ENCODE peak calls at places on chromosomes 12 and 14, in seven cellular contexts. V is HCT116, Y is coronary artery, S is omental fat pad, W is AG09319, C is progenitor cell of endocrine pancreas, P is kidney epithelial cell. B is an unnamed sample.
A peak's percentile ranks its signal among the peaks of the same experiment; 100 is the strongest.

GRCh38 chr12:73308747-73309146 is 1036.6 kb downstream of the TRHDE start:
- DNase-seq in V (peak; percentile 10), Y (no peak), S (no peak), W (no peak), C (no peak), P (peak; percentile 5), B (no peak)

GRCh38 chr12:92739099-92739498 is 36.3 kb downstream of the PLEKHG7 start:
- DNase-seq in V (no peak), Y (no peak), S (no peak), W (no peak), C (no peak), P (no peak), B (peak; percentile 38)

GRCh38 chr12:2166696-2167095 is 113.9 kb downstream of the CACNA1C start:
- DNase-seq in V (no peak), Y (no peak), S (no peak), W (no peak), C (no peak), P (no peak), B (no peak)

GRCh38 chr12:132178801-132179401 is 34.6 kb downstream of the NOC4L start:
- DNase-seq in V (no peak), Y (no peak), S (no peak), W (no peak), C (no peak), P (no peak), B (no peak)

GRCh38 chr14:72752034-72752412 is 141.9 kb downstream of the DPF3 start:
- DNase-seq in V (no peak), Y (no peak), S (no peak), W (no peak), C (no peak), P (no peak), B (peak; percentile 48)

GRCh38 chr14:73489481-73490175 is 1.1 kb upstream of the RIOX1 start:
- DNase-seq in V (no peak), Y (no peak), S (no peak), W (no peak), C (no peak), P (no peak), B (no peak)

GRCh38 chr14:72906879-72907278 is 13.0 kb upstream of the DPF3 start:
- DNase-seq in V (no peak), Y (peak; percentile 3), S (no peak), W (no peak), C (no peak), P (no peak), B (no peak)

GRCh38 chr12:65607271-65607880 is 216.9 kb upstream of the HMGA2 start:
- DNase-seq in V (no peak), Y (no peak), S (no peak), W (no peak), C (no peak), P (no peak), B (no peak)

GRCh38 chr12:46401703-46402102 is 29.1 kb upstream of the SLC38A2 start:
- DNase-seq in V (no peak), Y (no peak), S (no peak), W (no peak), C (no peak), P (no peak), B (no peak)

GRCh38 chr14:58923751-58924405 is 264.6 kb upstream of the DAAM1 start:
- DNase-seq in V (no peak), Y (no peak), S (no peak), W (no peak), C (no peak), P (no peak), B (no peak)

GRCh38 chr14:74642011-74642410 is 30.0 kb upstream of the LTBP2 start:
- DNase-seq in V (no peak), Y (no peak), S (no peak), W (no peak), C (no peak), P (no peak), B (no peak)

GRCh38 chr12:92596388-92596787 is 106.4 kb upstream of the PLEKHG7 start:
- DNase-seq in V (no peak), Y (no peak), S (no peak), W (no peak), C (no peak), P (no peak), B (no peak)

GRCh38 chr12:29148958-29149690 is at the start of gene FAR2:
- DNase-seq in V (no peak), Y (no peak), S (no peak), W (no peak), C (peak; percentile 42), P (no peak), B (peak; percentile 86)

GRCh38 chr12:7259060-7259459 is 44.8 kb upstream of the ACSM4 start:
- DNase-seq in V (no peak), Y (no peak), S (no peak), W (no peak), C (no peak), P (no peak), B (no peak)

GRCh38 chr14:47678157-47678556 is 2.8 kb upstream of the MDGA2 start:
- DNase-seq in V (no peak), Y (no peak), S (no peak), W (no peak), C (no peak), P (no peak), B (no peak)
- TF ChIP-seq CTCF in V (no peak), Y (no peak), S (no peak), W (no peak), C (peak; percentile 31), P (no peak), B (no peak)

GRCh38 chr14:22185191-22185590 is 403.8 kb downstream of the DAD1 start:
- DNase-seq in V (no peak), Y (no peak), S (no peak), W (no peak), C (no peak), P (no peak), B (no peak)
- TF ChIP-seq CTCF in V (no peak), Y (no peak), S (no peak), W (no peak), C (no peak), P (peak; percentile 12), B (no peak)

DNA sequence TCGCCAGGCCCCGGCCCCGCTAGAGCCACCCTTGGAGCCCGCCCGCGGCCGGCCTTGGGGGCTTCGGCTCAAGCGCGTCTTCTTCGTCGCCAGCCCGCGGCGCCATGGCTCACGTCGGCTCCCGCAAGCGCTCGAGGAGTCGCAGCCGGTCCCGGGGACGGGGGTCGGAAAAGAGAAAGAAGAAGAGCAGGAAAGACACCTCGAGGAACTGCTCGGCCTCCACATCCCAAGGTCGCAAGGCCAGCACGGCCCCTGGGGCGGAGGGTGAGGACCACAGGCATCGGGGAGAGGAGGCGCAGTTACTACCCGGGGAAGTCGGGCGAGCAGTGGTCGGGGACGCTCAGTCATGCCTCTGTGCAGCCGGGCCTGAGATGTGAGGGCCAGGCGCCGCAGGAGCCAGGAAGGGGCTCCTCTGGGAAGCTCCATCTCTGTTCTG is 573 bp downstream of the ARL6IP4 start:
- DNase-seq in V (no peak), Y (no peak), S (no peak), W (no peak), C (no peak), P (no peak), B (no peak)
- TF ChIP-seq CTCF in V (no peak), Y (no peak), S (no peak), W (no peak), C (no peak), P (no peak), B (no peak)

GRCh38 chr12:124391340-124392261 is 96.7 kb downstream of the RFLNA start:
- DNase-seq in V (peak; percentile 29), Y (no peak), S (no peak), W (no peak), C (no peak), P (no peak), B (no peak)

GRCh38 chr12:124392991-124393790 is 98.3 kb downstream of the RFLNA start:
- DNase-seq in V (no peak), Y (peak; percentile 98), S (no peak), W (peak; percentile 54), C (no peak), P (no peak), B (peak; percentile 96)

GRCh38 chr12:124390442-124391116 is 95.7 kb downstream of the RFLNA start:
- DNase-seq in V (peak; percentile 27), Y (peak; percentile 89), S (no peak), W (no peak), C (no peak), P (no peak), B (no peak)

GRCh38 chr12:124393831-124394230 is 98.9 kb downstream of the RFLNA start:
- DNase-seq in V (no peak), Y (no peak), S (no peak), W (no peak), C (no peak), P (no peak), B (no peak)

GRCh38 chr12:124392271-124392990 is 97.5 kb downstream of the RFLNA start:
- DNase-seq in V (peak; percentile 55), Y (no peak), S (no peak), W (no peak), C (no peak), P (no peak), B (peak; percentile 94)
- TF ChIP-seq CTCF in V (peak; percentile 35), Y (no peak), S (no peak), W (peak; percentile 20), C (peak; percentile 10), P (peak; percentile 50), B (peak; percentile 48)

B was measured in osteocyte.